ENCODE peak calls at places on chromosomes 7 and 10, in eight cellular contexts. One of them, this sample, is unnamed.

GRCh38 chr7:155323001-155323638 is 25.4 kb downstream of the INSIG1 start:
- DNase-seq in NCI-H1417: no peak
- DNase-seq in heart left ventricle: no peak
- DNase-seq in activated T-cell treated with anti-CD3 and anti-CD28 coated beads, Interleukin-2, amount 50 U/mL, for 24 hours: no peak
- DNase-seq in activated CD8-positive, alpha-beta memory T cell treated with anti-CD3 and anti-CD28 coated beads, Interleukin-2, amount 50 U/mL, for 4 hours: no peak
- DNase-seq in CD4-positive, alpha-beta T cell: no peak
- DNase-seq in EL: no peak
- DNase-seq in NCI-H345: no peak
- DNase-seq in this sample: no peak

GRCh38 chr10:61899045-61899444 is 2.5 kb upstream of the ARID5B start:
- DNase-seq in NCI-H1417: peak
- DNase-seq in CD4-positive, alpha-beta T cell: no peak
- DNase-seq in activated CD8-positive, alpha-beta memory T cell treated with anti-CD3 and anti-CD28 coated beads, Interleukin-2, amount 50 U/mL, for 4 hours: no peak
- DNase-seq in activated T-cell treated with anti-CD3 and anti-CD28 coated beads, Interleukin-2, amount 50 U/mL, for 24 hours: no peak
- DNase-seq in NCI-H345: peak
- DNase-seq in EL: peak
- DNase-seq in heart left ventricle: no peak
- DNase-seq in this sample: no peak

GRCh38 chr7:34747176-34747781 is 89.3 kb downstream of the NPSR1 start:
- DNase-seq in EL: no peak
- DNase-seq in CD4-positive, alpha-beta T cell: no peak
- DNase-seq in activated CD8-positive, alpha-beta memory T cell treated with anti-CD3 and anti-CD28 coated beads, Interleukin-2, amount 50 U/mL, for 4 hours: no peak
- DNase-seq in heart left ventricle: no peak
- DNase-seq in NCI-H1417: peak
- DNase-seq in activated T-cell treated with anti-CD3 and anti-CD28 coated beads, Interleukin-2, amount 50 U/mL, for 24 hours: no peak
- DNase-seq in NCI-H345: peak
- DNase-seq in this sample: no peak

GRCh38 chr10:23917251-23917908 is 291.6 kb upstream of the KIAA1217 start:
- DNase-seq in heart left ventricle: no peak
- DNase-seq in NCI-H1417: no peak
- DNase-seq in activated CD8-positive, alpha-beta memory T cell treated with anti-CD3 and anti-CD28 coated beads, Interleukin-2, amount 50 U/mL, for 4 hours: no peak
- DNase-seq in CD4-positive, alpha-beta T cell: no peak
- DNase-seq in activated T-cell treated with anti-CD3 and anti-CD28 coated beads, Interleukin-2, amount 50 U/mL, for 24 hours: no peak
- DNase-seq in NCI-H345: no peak
- DNase-seq in EL: no peak
- DNase-seq in this sample: no peak

GRCh38 chr7:106185719-106186118 is 73.6 kb upstream of the SYPL1 start:
- DNase-seq in NCI-H345: no peak
- DNase-seq in EL: no peak
- DNase-seq in heart left ventricle: no peak
- DNase-seq in CD4-positive, alpha-beta T cell: no peak
- DNase-seq in NCI-H1417: no peak
- DNase-seq in activated CD8-positive, alpha-beta memory T cell treated with anti-CD3 and anti-CD28 coated beads, Interleukin-2, amount 50 U/mL, for 4 hours: no peak
- DNase-seq in activated T-cell treated with anti-CD3 and anti-CD28 coated beads, Interleukin-2, amount 50 U/mL, for 24 hours: no peak
- DNase-seq in this sample: no peak

GRCh38 chr7:141920281-141920680 is 4.1 kb downstream of the OR9A4 start:
- DNase-seq in activated CD8-positive, alpha-beta memory T cell treated with anti-CD3 and anti-CD28 coated beads, Interleukin-2, amount 50 U/mL, for 4 hours: no peak
- DNase-seq in NCI-H345: no peak
- DNase-seq in NCI-H1417: no peak
- DNase-seq in CD4-positive, alpha-beta T cell: no peak
- DNase-seq in EL: no peak
- DNase-seq in heart left ventricle: no peak
- DNase-seq in activated T-cell treated with anti-CD3 and anti-CD28 coated beads, Interleukin-2, amount 50 U/mL, for 24 hours: no peak
- DNase-seq in this sample: no peak

GRCh38 chr10:14603539-14604102 is 171.1 kb downstream of the FAM107B start:
- DNase-seq in activated T-cell treated with anti-CD3 and anti-CD28 coated beads, Interleukin-2, amount 50 U/mL, for 24 hours: peak
- DNase-seq in NCI-H345: peak
- DNase-seq in NCI-H1417: peak
- DNase-seq in activated CD8-positive, alpha-beta memory T cell treated with anti-CD3 and anti-CD28 coated beads, Interleukin-2, amount 50 U/mL, for 4 hours: no peak
- DNase-seq in CD4-positive, alpha-beta T cell: no peak
- DNase-seq in EL: no peak
- DNase-seq in heart left ventricle: no peak
- DNase-seq in this sample: no peak

GRCh38 chr7:36188923-36189322 is 35.9 kb downstream of the EEPD1 start:
- DNase-seq in NCI-H1417: no peak
- DNase-seq in EL: no peak
- DNase-seq in CD4-positive, alpha-beta T cell: no peak
- DNase-seq in activated T-cell treated with anti-CD3 and anti-CD28 coated beads, Interleukin-2, amount 50 U/mL, for 24 hours: no peak
- DNase-seq in activated CD8-positive, alpha-beta memory T cell treated with anti-CD3 and anti-CD28 coated beads, Interleukin-2, amount 50 U/mL, for 4 hours: no peak
- DNase-seq in heart left ventricle: no peak
- DNase-seq in NCI-H345: no peak
- DNase-seq in this sample: no peak

GRCh38 chr10:106508920-106509319 is 655.6 kb downstream of the SORCS1 start:
- DNase-seq in NCI-H1417: no peak
- DNase-seq in EL: peak
- DNase-seq in NCI-H345: no peak
- DNase-seq in heart left ventricle: no peak
- DNase-seq in CD4-positive, alpha-beta T cell: no peak
- DNase-seq in activated CD8-positive, alpha-beta memory T cell treated with anti-CD3 and anti-CD28 coated beads, Interleukin-2, amount 50 U/mL, for 4 hours: no peak
- DNase-seq in activated T-cell treated with anti-CD3 and anti-CD28 coated beads, Interleukin-2, amount 50 U/mL, for 24 hours: no peak
- DNase-seq in this sample: no peak

GRCh38 chr10:48926764-48927163 is 12.9 kb downstream of the LRRC18 start:
- DNase-seq in NCI-H1417: no peak
- DNase-seq in CD4-positive, alpha-beta T cell: no peak
- DNase-seq in heart left ventricle: no peak
- DNase-seq in EL: no peak
- DNase-seq in activated CD8-positive, alpha-beta memory T cell treated with anti-CD3 and anti-CD28 coated beads, Interleukin-2, amount 50 U/mL, for 4 hours: no peak
- DNase-seq in NCI-H345: no peak
- DNase-seq in activated T-cell treated with anti-CD3 and anti-CD28 coated beads, Interleukin-2, amount 50 U/mL, for 24 hours: no peak
- DNase-seq in this sample: no peak

GRCh38 chr10:13990392-13990805 is 340.3 kb downstream of the FRMD4A start:
- DNase-seq in NCI-H345: no peak
- DNase-seq in activated T-cell treated with anti-CD3 and anti-CD28 coated beads, Interleukin-2, amount 50 U/mL, for 24 hours: no peak
- DNase-seq in heart left ventricle: peak
- DNase-seq in EL: peak
- DNase-seq in NCI-H1417: no peak
- DNase-seq in activated CD8-positive, alpha-beta memory T cell treated with anti-CD3 and anti-CD28 coated beads, Interleukin-2, amount 50 U/mL, for 4 hours: no peak
- DNase-seq in CD4-positive, alpha-beta T cell: no peak
- DNase-seq in this sample: peak

GRCh38 chr10:94065344-94065743 is 71.6 kb downstream of the PLCE1 start:
- DNase-seq in activated T-cell treated with anti-CD3 and anti-CD28 coated beads, Interleukin-2, amount 50 U/mL, for 24 hours: no peak
- DNase-seq in activated CD8-positive, alpha-beta memory T cell treated with anti-CD3 and anti-CD28 coated beads, Interleukin-2, amount 50 U/mL, for 4 hours: no peak
- DNase-seq in CD4-positive, alpha-beta T cell: no peak
- DNase-seq in EL: peak
- DNase-seq in NCI-H1417: no peak
- DNase-seq in NCI-H345: no peak
- DNase-seq in heart left ventricle: no peak
- DNase-seq in this sample: no peak

GRCh38 chr7:3780525-3780924 is 479.5 kb downstream of the SDK1 start:
- DNase-seq in NCI-H345: no peak
- DNase-seq in EL: no peak
- DNase-seq in activated T-cell treated with anti-CD3 and anti-CD28 coated beads, Interleukin-2, amount 50 U/mL, for 24 hours: no peak
- DNase-seq in NCI-H1417: no peak
- DNase-seq in CD4-positive, alpha-beta T cell: no peak
- DNase-seq in heart left ventricle: no peak
- DNase-seq in activated CD8-positive, alpha-beta memory T cell treated with anti-CD3 and anti-CD28 coated beads, Interleukin-2, amount 50 U/mL, for 4 hours: no peak
- DNase-seq in this sample: no peak

GRCh38 chr7:46565257-46565656 is 644.2 kb upstream of the IGFBP3 start:
- DNase-seq in activated T-cell treated with anti-CD3 and anti-CD28 coated beads, Interleukin-2, amount 50 U/mL, for 24 hours: no peak
- DNase-seq in CD4-positive, alpha-beta T cell: no peak
- DNase-seq in NCI-H345: no peak
- DNase-seq in NCI-H1417: no peak
- DNase-seq in activated CD8-positive, alpha-beta memory T cell treated with anti-CD3 and anti-CD28 coated beads, Interleukin-2, amount 50 U/mL, for 4 hours: no peak
- DNase-seq in heart left ventricle: no peak
- DNase-seq in EL: no peak
- DNase-seq in this sample: no peak